ENCODE peak calls at places on chromosomes 3 and 15, in eight cellular contexts. One of them, this sample, is unnamed.

GRCh38 chr3:159828542-159828943 is 160.1 kb upstream of the IL12A start:
- DNase-seq in fibroblast of lung: peak
- DNase-seq in H9: no peak
- DNase-seq in GM23248: peak
- DNase-seq in SK-N-SH: peak
- DNase-seq in MM.1S: peak
- DNase-seq in HCT116: peak
- DNase-seq in mesenchymal stem cell: peak
- DNase-seq in this sample: no peak

GRCh38 chr3:3800685-3801509 is 1.7 kb downstream of the LRRN1 start:
- DNase-seq in fibroblast of lung: no peak
- DNase-seq in H9: peak
- DNase-seq in GM23248: peak
- DNase-seq in SK-N-SH: peak
- DNase-seq in MM.1S: no peak
- DNase-seq in HCT116: no peak
- DNase-seq in mesenchymal stem cell: no peak
- DNase-seq in this sample: no peak

GRCh38 chr3:85626662-85627061 is 667.9 kb downstream of the CADM2 start:
- DNase-seq in fibroblast of lung: no peak
- DNase-seq in H9: no peak
- DNase-seq in GM23248: no peak
- DNase-seq in SK-N-SH: no peak
- DNase-seq in MM.1S: no peak
- DNase-seq in HCT116: no peak
- DNase-seq in mesenchymal stem cell: no peak
- DNase-seq in this sample: no peak

GRCh38 chr15:99823346-99823745 is 90.1 kb upstream of the LYSMD4 start:
- DNase-seq in fibroblast of lung: no peak
- DNase-seq in H9: no peak
- DNase-seq in GM23248: no peak
- DNase-seq in SK-N-SH: no peak
- DNase-seq in MM.1S: no peak
- DNase-seq in HCT116: no peak
- DNase-seq in mesenchymal stem cell: no peak
- DNase-seq in this sample: no peak

GRCh38 chr3:59609967-59610366 is 560.1 kb upstream of the CFAP20DC start:
- DNase-seq in fibroblast of lung: peak
- DNase-seq in H9: no peak
- DNase-seq in GM23248: peak
- DNase-seq in SK-N-SH: no peak
- DNase-seq in MM.1S: no peak
- DNase-seq in HCT116: no peak
- DNase-seq in mesenchymal stem cell: peak
- DNase-seq in this sample: no peak

GRCh38 chr3:64220161-64220560 is 5.1 kb downstream of the PRICKLE2 start:
- DNase-seq in fibroblast of lung: peak
- DNase-seq in H9: no peak
- DNase-seq in GM23248: peak
- DNase-seq in SK-N-SH: no peak
- DNase-seq in MM.1S: no peak
- DNase-seq in HCT116: no peak
- DNase-seq in mesenchymal stem cell: peak
- DNase-seq in this sample: no peak

GRCh38 chr15:98547255-98547654 is 101.1 kb upstream of the IGF1R start:
- DNase-seq in fibroblast of lung: peak
- DNase-seq in H9: no peak
- DNase-seq in GM23248: no peak
- DNase-seq in SK-N-SH: no peak
- DNase-seq in MM.1S: no peak
- DNase-seq in HCT116: no peak
- DNase-seq in mesenchymal stem cell: no peak
- DNase-seq in this sample: no peak

GRCh38 chr3:37493485-37494080 is 319.2 kb upstream of the LRRFIP2 start:
- DNase-seq in fibroblast of lung: no peak
- DNase-seq in H9: no peak
- DNase-seq in GM23248: peak
- DNase-seq in SK-N-SH: no peak
- DNase-seq in MM.1S: no peak
- DNase-seq in HCT116: no peak
- DNase-seq in mesenchymal stem cell: no peak
- DNase-seq in this sample: no peak

GRCh38 chr3:29324180-29324651 is 43.3 kb downstream of the RBMS3 start:
- DNase-seq in fibroblast of lung: peak
- DNase-seq in H9: no peak
- DNase-seq in GM23248: peak
- DNase-seq in SK-N-SH: no peak
- DNase-seq in MM.1S: peak
- DNase-seq in HCT116: no peak
- DNase-seq in mesenchymal stem cell: peak
- DNase-seq in this sample: no peak

GRCh38 chr15:85592148-85592547 is 202.6 kb downstream of the KLHL25 start:
- DNase-seq in fibroblast of lung: peak
- DNase-seq in H9: no peak
- DNase-seq in GM23248: peak
- DNase-seq in SK-N-SH: peak
- DNase-seq in MM.1S: no peak
- DNase-seq in HCT116: no peak
- DNase-seq in mesenchymal stem cell: peak
- DNase-seq in this sample: no peak

GRCh38 chr3:184262166-184262926 is 993 bp upstream of the CAMK2N2 start:
- DNase-seq in fibroblast of lung: no peak
- DNase-seq in H9: peak
- DNase-seq in GM23248: peak
- DNase-seq in SK-N-SH: peak
- DNase-seq in MM.1S: no peak
- DNase-seq in HCT116: no peak
- DNase-seq in mesenchymal stem cell: no peak
- DNase-seq in this sample: no peak

GRCh38 chr3:149376728-149377407 is 581 bp downstream of the TM4SF1 start:
- DNase-seq in fibroblast of lung: peak
- DNase-seq in H9: no peak
- DNase-seq in GM23248: peak
- DNase-seq in SK-N-SH: no peak
- DNase-seq in MM.1S: no peak
- DNase-seq in HCT116: no peak
- DNase-seq in mesenchymal stem cell: no peak
- DNase-seq in this sample: no peak

GRCh38 chr3:108152261-108152660 is 61.4 kb upstream of the CD47 start:
- DNase-seq in fibroblast of lung: no peak
- DNase-seq in H9: no peak
- DNase-seq in GM23248: no peak
- DNase-seq in SK-N-SH: no peak
- DNase-seq in MM.1S: no peak
- DNase-seq in HCT116: no peak
- DNase-seq in mesenchymal stem cell: no peak
- DNase-seq in this sample: no peak

GRCh38 chr15:89593018-89593417 is 17.7 kb downstream of the TICRR start:
- DNase-seq in fibroblast of lung: no peak
- DNase-seq in H9: no peak
- DNase-seq in GM23248: no peak
- DNase-seq in SK-N-SH: no peak
- DNase-seq in MM.1S: no peak
- DNase-seq in HCT116: no peak
- DNase-seq in mesenchymal stem cell: no peak
- DNase-seq in this sample: no peak

GRCh38 chr3:45817788-45818523 is 21.6 kb upstream of the SLC6A20 start:
- DNase-seq in fibroblast of lung: peak
- DNase-seq in H9: no peak
- DNase-seq in GM23248: peak
- DNase-seq in SK-N-SH: no peak
- DNase-seq in MM.1S: peak
- DNase-seq in HCT116: peak
- DNase-seq in mesenchymal stem cell: peak
- DNase-seq in this sample: peak

GRCh38 chr15:48559270-48559669 is 86.2 kb downstream of the FBN1 start:
- DNase-seq in fibroblast of lung: peak
- DNase-seq in H9: no peak
- DNase-seq in GM23248: peak
- DNase-seq in SK-N-SH: no peak
- DNase-seq in MM.1S: no peak
- DNase-seq in HCT116: no peak
- DNase-seq in mesenchymal stem cell: peak
- DNase-seq in this sample: no peak

GRCh38 chr15:90340345-90340744 is 11.7 kb upstream of the ZNF774 start:
- DNase-seq in fibroblast of lung: no peak
- DNase-seq in H9: peak
- DNase-seq in GM23248: no peak
- DNase-seq in SK-N-SH: no peak
- DNase-seq in MM.1S: peak
- DNase-seq in HCT116: peak
- DNase-seq in mesenchymal stem cell: no peak
- DNase-seq in this sample: no peak

GRCh38 chr3:53490131-53490474 is 4.3 kb upstream of the CACNA1D start:
- DNase-seq in fibroblast of lung: no peak
- DNase-seq in H9: no peak
- DNase-seq in GM23248: no peak
- DNase-seq in SK-N-SH: no peak
- DNase-seq in MM.1S: no peak
- DNase-seq in HCT116: no peak
- DNase-seq in mesenchymal stem cell: no peak
- DNase-seq in this sample: no peak

GRCh38 chr15:50979041-50979440 is 70.6 kb downstream of the AP4E1 start:
- DNase-seq in fibroblast of lung: no peak
- DNase-seq in H9: no peak
- DNase-seq in GM23248: peak
- DNase-seq in SK-N-SH: no peak
- DNase-seq in MM.1S: no peak
- DNase-seq in HCT116: no peak
- DNase-seq in mesenchymal stem cell: peak
- DNase-seq in this sample: no peak

GRCh38 chr3:25103391-25103790 is 324.7 kb upstream of the RARB start:
- DNase-seq in fibroblast of lung: no peak
- DNase-seq in H9: no peak
- DNase-seq in GM23248: no peak
- DNase-seq in SK-N-SH: no peak
- DNase-seq in MM.1S: no peak
- DNase-seq in HCT116: no peak
- DNase-seq in mesenchymal stem cell: no peak
- DNase-seq in this sample: no peak

GRCh38 chr15:35624881-35625280 is 78.9 kb upstream of the DPH6 start:
- DNase-seq in fibroblast of lung: peak
- DNase-seq in H9: no peak
- DNase-seq in GM23248: peak
- DNase-seq in SK-N-SH: no peak
- DNase-seq in MM.1S: no peak
- DNase-seq in HCT116: no peak
- DNase-seq in mesenchymal stem cell: peak
- DNase-seq in this sample: no peak

GRCh38 chr15:38593523-38593922 is 28.9 kb upstream of the RASGRP1 start:
- DNase-seq in fibroblast of lung: no peak
- DNase-seq in H9: no peak
- DNase-seq in GM23248: peak
- DNase-seq in SK-N-SH: no peak
- DNase-seq in MM.1S: no peak
- DNase-seq in HCT116: no peak
- DNase-seq in mesenchymal stem cell: no peak
- DNase-seq in this sample: no peak

GRCh38 chr15:52262364-52262763 is 33.2 kb downstream of the MYO5C start:
- DNase-seq in fibroblast of lung: no peak
- DNase-seq in H9: no peak
- DNase-seq in GM23248: no peak
- DNase-seq in SK-N-SH: no peak
- DNase-seq in MM.1S: no peak
- DNase-seq in HCT116: no peak
- DNase-seq in mesenchymal stem cell: peak
- DNase-seq in this sample: no peak
- H3K9ac ChIP-seq in fibroblast of lung: no peak
- H3K9ac ChIP-seq in H9: peak
- H3K9ac ChIP-seq in GM23248: no peak
- H3K9ac ChIP-seq in SK-N-SH: no peak
- H3K9ac ChIP-seq in MM.1S: peak
- H3K9ac ChIP-seq in HCT116: no peak
- H3K9ac ChIP-seq in mesenchymal stem cell: no peak
- H3K9ac ChIP-seq in this sample: no peak

DNA sequence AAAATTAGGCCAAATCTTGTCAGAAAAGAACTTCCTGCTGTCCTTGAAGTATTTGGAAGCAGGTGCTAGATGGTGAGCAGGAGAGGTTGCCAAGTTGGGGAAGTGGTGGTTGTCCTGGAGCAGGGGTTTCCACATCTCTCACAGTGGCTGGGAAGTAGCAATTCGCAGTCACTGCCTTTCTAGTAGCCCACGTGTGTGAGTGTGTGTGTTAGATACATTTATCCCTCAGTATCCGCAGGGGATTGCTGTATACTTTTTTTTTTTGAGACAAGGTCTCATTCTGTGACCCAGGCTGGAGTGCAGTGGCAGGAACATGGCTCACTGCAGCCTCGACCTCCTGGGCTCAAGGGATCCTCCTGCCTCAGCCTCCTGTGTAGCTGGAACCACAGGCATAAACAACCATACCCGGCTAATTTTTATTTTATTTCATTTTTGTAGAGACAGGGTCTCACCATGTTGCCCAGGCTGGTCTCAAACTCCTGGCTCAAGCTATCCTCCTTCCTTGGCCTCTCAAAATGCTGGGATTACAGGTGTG is 779 bp downstream of the PPCDC start:
- DNase-seq in fibroblast of lung: peak
- DNase-seq in H9: no peak
- DNase-seq in GM23248: peak
- DNase-seq in SK-N-SH: peak
- DNase-seq in MM.1S: peak
- DNase-seq in HCT116: no peak
- DNase-seq in mesenchymal stem cell: peak
- DNase-seq in this sample: no peak
- H2AFZ ChIP-seq in fibroblast of lung: peak
- H2AFZ ChIP-seq in H9: no peak
- H2AFZ ChIP-seq in GM23248: peak
- H2AFZ ChIP-seq in SK-N-SH: peak
- H2AFZ ChIP-seq in MM.1S: no peak
- H2AFZ ChIP-seq in HCT116: no peak
- H2AFZ ChIP-seq in mesenchymal stem cell: no peak
- H2AFZ ChIP-seq in this sample: no peak

GRCh38 chr3:194571491-194571941 is 61.7 kb downstream of the TMEM44 start:
- DNase-seq in fibroblast of lung: no peak
- DNase-seq in H9: no peak
- DNase-seq in GM23248: no peak
- DNase-seq in SK-N-SH: no peak
- DNase-seq in MM.1S: no peak
- DNase-seq in HCT116: no peak
- DNase-seq in mesenchymal stem cell: no peak
- DNase-seq in this sample: no peak
- H3K9ac ChIP-seq in fibroblast of lung: no peak
- H3K9ac ChIP-seq in H9: no peak
- H3K9ac ChIP-seq in GM23248: peak
- H3K9ac ChIP-seq in SK-N-SH: no peak
- H3K9ac ChIP-seq in MM.1S: no peak
- H3K9ac ChIP-seq in HCT116: no peak
- H3K9ac ChIP-seq in mesenchymal stem cell: peak
- H3K9ac ChIP-seq in this sample: no peak

DNA sequence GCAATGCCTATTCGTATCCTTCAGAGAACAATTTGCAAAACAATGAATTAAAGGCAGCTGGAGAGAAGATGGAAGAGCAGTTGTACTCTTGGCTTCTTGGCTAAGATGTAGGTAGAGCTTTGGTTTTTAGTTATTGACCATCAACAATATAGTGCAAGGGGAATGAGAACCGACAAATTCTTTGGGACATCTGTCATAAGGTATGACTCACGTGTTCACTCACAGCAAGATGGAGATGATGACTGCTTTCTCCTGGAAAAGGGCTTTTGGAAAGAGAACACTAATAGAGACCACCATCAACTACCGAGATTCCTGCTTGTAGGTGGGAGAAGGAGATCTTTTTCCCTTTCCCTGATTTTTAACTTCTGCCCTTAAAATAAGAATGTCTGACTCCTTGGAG is 234.9 kb downstream of the NTRK3 start:
- DNase-seq in fibroblast of lung: no peak
- DNase-seq in H9: no peak
- DNase-seq in GM23248: no peak
- DNase-seq in SK-N-SH: no peak
- DNase-seq in MM.1S: no peak
- DNase-seq in HCT116: no peak
- DNase-seq in mesenchymal stem cell: no peak
- DNase-seq in this sample: no peak
- H2AFZ ChIP-seq in fibroblast of lung: no peak
- H2AFZ ChIP-seq in H9: no peak
- H2AFZ ChIP-seq in GM23248: no peak
- H2AFZ ChIP-seq in SK-N-SH: no peak
- H2AFZ ChIP-seq in MM.1S: no peak
- H2AFZ ChIP-seq in HCT116: no peak
- H2AFZ ChIP-seq in mesenchymal stem cell: no peak
- H2AFZ ChIP-seq in this sample: no peak

This sample was measured in keratinocyte.